ENCODE peak calls at places on chromosomes 2 and 18, in eight cellular contexts. R, N, C, K, X, J, S and B are unnamed samples.

GRCh38 chr2:43464546-43464945 is 131.3 kb downstream of the THADA start:
- DNase-seq in R (no peak), S (no peak), N (no peak), C (no peak), J (no peak), X (no peak), K (no peak), B (no peak)

GRCh38 chr18:78679061-78679460 is 300.6 kb upstream of the SALL3 start:
- DNase-seq in J (no peak), R (no peak), S (no peak), K (no peak), X (no peak), N (no peak), C (no peak), B (no peak)

GRCh38 chr2:56464613-56465012 is 280.8 kb downstream of the CCDC85A start:
- DNase-seq in C (no peak), S (no peak), K (no peak), N (no peak), X (no peak), R (no peak), J (no peak), B (no peak)

GRCh38 chr2:171509945-171510731 is 12.1 kb upstream of the CYBRD1 start:
- DNase-seq in X (no peak), R (no peak), S (no peak), N (no peak), K (no peak), J (no peak), C (no peak), B (no peak)

GRCh38 chr2:181780159-181781081 is 100.1 kb upstream of the NEUROD1 start:
- DNase-seq in X (no peak), N (no peak), S (no peak), K (no peak), R (no peak), C (peak), J (no peak), B (peak)

GRCh38 chr2:46404181-46404759 is 75.1 kb upstream of the TMEM247 start:
- DNase-seq in X (no peak), R (no peak), J (no peak), K (no peak), S (no peak), C (no peak), N (no peak), B (no peak)

GRCh38 chr18:24736686-24737085 is 276.2 kb downstream of the HRH4 start:
- DNase-seq in X (no peak), K (no peak), S (no peak), N (no peak), R (no peak), C (no peak), J (no peak), B (no peak)

GRCh38 chr2:164780611-164781167 is 60.9 kb downstream of the COBLL1 start:
- DNase-seq in K (no peak), X (no peak), R (no peak), J (no peak), S (no peak), N (no peak), C (no peak), B (no peak)

GRCh38 chr2:236862961-236863728 is 222.5 kb upstream of the COPS8 start:
- DNase-seq in C (no peak), J (no peak), X (no peak), N (no peak), S (no peak), K (peak), R (no peak), B (peak)

GRCh38 chr2:129797489-129798300 is 181.8 kb upstream of the RAB6C start:
- DNase-seq in J (peak), X (no peak), C (no peak), S (no peak), N (no peak), K (no peak), R (no peak), B (no peak)